ENCODE peak calls at places on chromosomes 6 and 20, in six cellular contexts. One of them, this sample, is unnamed.

GRCh38 chr20:10508060-10508459 is 73.0 kb downstream of the SLX4IP start:
- DNase-seq in H9: no peak
- DNase-seq in trophoblast cell: no peak
- DNase-seq in IMR-90: peak; percentile 19
- DNase-seq in H1: no peak
- DNase-seq in mesenchymal stem cell: peak; percentile 40
- DNase-seq in this sample: no peak

GRCh38 chr6:107491059-107491609 is 1.2 kb downstream of the SOBP start:
- DNase-seq in H9: peak; percentile 64
- DNase-seq in trophoblast cell: no peak
- DNase-seq in IMR-90: peak; percentile 20
- DNase-seq in H1: peak; percentile 79
- DNase-seq in mesenchymal stem cell: peak; percentile 65
- DNase-seq in this sample: peak; percentile 62

GRCh38 chr6:124765314-124765713 is 196.9 kb upstream of the RNF217 start:
- DNase-seq in H9: no peak
- DNase-seq in trophoblast cell: no peak
- DNase-seq in IMR-90: no peak
- DNase-seq in H1: no peak
- DNase-seq in mesenchymal stem cell: no peak
- DNase-seq in this sample: no peak

GRCh38 chr20:36196676-36197075 is 39.6 kb upstream of the AAR2 start:
- DNase-seq in H9: no peak
- DNase-seq in trophoblast cell: no peak
- DNase-seq in IMR-90: no peak
- DNase-seq in H1: no peak
- DNase-seq in mesenchymal stem cell: no peak
- DNase-seq in this sample: no peak

GRCh38 chr20:64133951-64134407 is 26.6 kb upstream of the NPBWR2 start:
- DNase-seq in H9: no peak
- DNase-seq in trophoblast cell: no peak
- DNase-seq in IMR-90: no peak
- DNase-seq in H1: peak; percentile 57
- DNase-seq in mesenchymal stem cell: no peak
- DNase-seq in this sample: no peak

GRCh38 chr6:96157018-96157565 is 141.3 kb downstream of the FUT9 start:
- DNase-seq in H9: no peak
- DNase-seq in trophoblast cell: no peak
- DNase-seq in IMR-90: no peak
- DNase-seq in H1: no peak
- DNase-seq in mesenchymal stem cell: peak; percentile 15
- DNase-seq in this sample: no peak

GRCh38 chr6:114747995-114748625 is 405.3 kb upstream of the HS3ST5 start:
- DNase-seq in H9: no peak
- DNase-seq in trophoblast cell: peak; percentile 1
- DNase-seq in IMR-90: peak; percentile 45
- DNase-seq in H1: no peak
- DNase-seq in mesenchymal stem cell: peak; percentile 61
- DNase-seq in this sample: peak; percentile 14

GRCh38 chr6:154605207-154605877 is 94.9 kb upstream of the CNKSR3 start:
- DNase-seq in H9: no peak
- DNase-seq in trophoblast cell: no peak
- DNase-seq in IMR-90: no peak
- DNase-seq in H1: no peak
- DNase-seq in mesenchymal stem cell: no peak
- DNase-seq in this sample: no peak

GRCh38 chr6:15065603-15066002 is 180.3 kb upstream of the JARID2 start:
- DNase-seq in H9: no peak
- DNase-seq in trophoblast cell: no peak
- DNase-seq in IMR-90: peak; percentile 85
- DNase-seq in H1: no peak
- DNase-seq in mesenchymal stem cell: peak; percentile 76
- DNase-seq in this sample: no peak

GRCh38 chr6:56549014-56549413 is 93.7 kb downstream of the DST start:
- DNase-seq in H9: no peak
- DNase-seq in trophoblast cell: no peak
- DNase-seq in IMR-90: no peak
- DNase-seq in H1: no peak
- DNase-seq in mesenchymal stem cell: no peak
- DNase-seq in this sample: peak; percentile 48

GRCh38 chr6:29723666-29724588 is 693 bp downstream of the HLA-F start:
- DNase-seq in H9: peak; percentile 80
- DNase-seq in trophoblast cell: no peak
- DNase-seq in IMR-90: no peak
- DNase-seq in H1: peak; percentile 83
- DNase-seq in mesenchymal stem cell: no peak
- DNase-seq in this sample: no peak

GRCh38 chr6:145704153-145704781 is 31.1 kb downstream of the EPM2A start:
- DNase-seq in H9: no peak
- DNase-seq in trophoblast cell: no peak
- DNase-seq in IMR-90: peak; percentile 38
- DNase-seq in H1: no peak
- DNase-seq in mesenchymal stem cell: peak; percentile 20
- DNase-seq in this sample: no peak

GRCh38 chr20:32608664-32609015 is 23.5 kb upstream of the NOL4L start:
- DNase-seq in H9: no peak
- DNase-seq in trophoblast cell: no peak
- DNase-seq in IMR-90: no peak
- DNase-seq in H1: no peak
- DNase-seq in mesenchymal stem cell: no peak
- DNase-seq in this sample: no peak

GRCh38 chr20:14700641-14700965 is 363.2 kb upstream of the FLRT3 start:
- DNase-seq in H9: no peak
- DNase-seq in trophoblast cell: no peak
- DNase-seq in IMR-90: no peak
- DNase-seq in H1: no peak
- DNase-seq in mesenchymal stem cell: peak; percentile 20
- DNase-seq in this sample: no peak

GRCh38 chr6:109255946-109256628 is 126.2 kb downstream of the CD164 start:
- DNase-seq in H9: no peak
- DNase-seq in trophoblast cell: no peak
- DNase-seq in IMR-90: no peak
- DNase-seq in H1: no peak
- DNase-seq in mesenchymal stem cell: no peak
- DNase-seq in this sample: no peak

GRCh38 chr6:79984261-79984660 is 20.2 kb upstream of the TTK start:
- DNase-seq in H9: peak; percentile 39
- DNase-seq in trophoblast cell: no peak
- DNase-seq in IMR-90: no peak
- DNase-seq in H1: no peak
- DNase-seq in mesenchymal stem cell: no peak
- DNase-seq in this sample: no peak

GRCh38 chr6:156449128-156449527 is 328.1 kb upstream of the ARID1B start:
- DNase-seq in H9: no peak
- DNase-seq in trophoblast cell: no peak
- DNase-seq in IMR-90: no peak
- DNase-seq in H1: no peak
- DNase-seq in mesenchymal stem cell: no peak
- DNase-seq in this sample: no peak

GRCh38 chr6:136823128-136823660 is 802 bp downstream of the PEX7 start:
- DNase-seq in H9: no peak
- DNase-seq in trophoblast cell: no peak
- DNase-seq in IMR-90: no peak
- DNase-seq in H1: no peak
- DNase-seq in mesenchymal stem cell: no peak
- DNase-seq in this sample: no peak
- H2AK5ac ChIP-seq in H9: no peak overlapping the region
- H2AK5ac ChIP-seq in trophoblast cell: peak overlapping the region; percentile 45
- H2AK5ac ChIP-seq in IMR-90: peak overlapping the region; percentile 83
- H2AK5ac ChIP-seq in H1: peak overlapping the region; percentile 25
- H2AK5ac ChIP-seq in mesenchymal stem cell: peak overlapping the region; percentile 23
- H2AK5ac ChIP-seq in this sample: peak overlapping the region; percentile 98

DNA sequence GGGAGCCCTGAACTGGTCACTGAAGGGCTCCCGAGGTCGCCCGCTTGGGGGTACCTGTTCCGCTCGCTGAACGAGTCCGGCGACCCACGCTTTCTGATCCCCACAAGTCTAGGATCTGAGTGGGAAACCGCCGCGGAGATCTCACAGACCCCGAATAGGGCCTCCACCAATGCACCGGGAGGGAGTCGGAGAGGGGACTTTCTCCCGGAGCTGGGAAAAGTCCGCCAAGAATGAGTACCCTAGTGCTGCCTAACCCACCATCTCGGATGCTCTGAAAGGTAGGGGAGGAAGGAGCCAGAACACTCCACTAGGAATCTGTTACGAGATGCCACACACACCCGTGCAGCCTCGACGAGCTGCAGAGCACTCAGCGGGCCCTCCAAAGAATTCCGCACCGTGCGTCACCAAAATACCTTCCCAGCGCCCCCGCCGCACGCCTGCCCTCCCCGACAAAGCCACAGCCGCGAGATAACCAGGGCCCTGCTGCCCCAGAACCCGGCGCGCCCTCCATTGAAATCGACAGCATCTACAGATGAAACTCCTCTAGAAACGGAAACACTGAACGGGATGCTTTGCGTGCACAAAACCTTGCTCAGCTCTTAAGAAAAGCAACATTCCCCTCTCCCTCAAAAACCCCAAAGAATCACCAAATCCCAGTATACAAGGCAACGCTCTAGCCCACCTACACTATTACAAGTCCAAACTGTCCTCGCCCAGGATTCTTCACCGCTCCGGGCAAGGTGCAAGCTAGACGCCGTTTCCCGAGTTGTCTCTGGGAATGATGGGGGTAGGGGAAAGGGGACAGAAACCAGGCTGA is 686 bp downstream of the COL12A1 start:
- DNase-seq in H9: peak; percentile 41
- DNase-seq in trophoblast cell: peak; percentile 40
- DNase-seq in IMR-90: peak; percentile 82
- DNase-seq in H1: peak; percentile 74
- DNase-seq in mesenchymal stem cell: peak; percentile 80
- DNase-seq in this sample: peak; percentile 38
- H2BK120ac ChIP-seq in H9: no peak overlapping the region
- H2BK120ac ChIP-seq in trophoblast cell: peak overlapping the region; percentile 60
- H2BK120ac ChIP-seq in IMR-90: peak overlapping the region; percentile 93
- H2BK120ac ChIP-seq in H1: no peak overlapping the region
- H2BK120ac ChIP-seq in mesenchymal stem cell: peak overlapping the region; percentile 75
- H2BK120ac ChIP-seq in this sample: no peak overlapping the region

GRCh38 chr6:163662604-163663225 is 248.2 kb downstream of the QKI start:
- DNase-seq in H9: no peak
- DNase-seq in trophoblast cell: peak; percentile 54
- DNase-seq in IMR-90: no peak
- DNase-seq in H1: no peak
- DNase-seq in mesenchymal stem cell: no peak
- DNase-seq in this sample: no peak

GRCh38 chr6:163665464-163665863 is 250.9 kb downstream of the QKI start:
- DNase-seq in H9: no peak
- DNase-seq in trophoblast cell: no peak
- DNase-seq in IMR-90: no peak
- DNase-seq in H1: no peak
- DNase-seq in mesenchymal stem cell: no peak
- DNase-seq in this sample: no peak

GRCh38 chr6:163659807-163660206 is 245.3 kb downstream of the QKI start:
- DNase-seq in H9: no peak
- DNase-seq in trophoblast cell: no peak
- DNase-seq in IMR-90: no peak
- DNase-seq in H1: peak; percentile 3
- DNase-seq in mesenchymal stem cell: no peak
- DNase-seq in this sample: no peak

GRCh38 chr6:163663575-163663974 is 249.1 kb downstream of the QKI start:
- DNase-seq in H9: no peak
- DNase-seq in trophoblast cell: no peak
- DNase-seq in IMR-90: no peak
- DNase-seq in H1: no peak
- DNase-seq in mesenchymal stem cell: no peak
- DNase-seq in this sample: no peak

GRCh38 chr6:163661271-163661671 is 246.8 kb downstream of the QKI start:
- DNase-seq in H9: no peak
- DNase-seq in trophoblast cell: peak; percentile 27
- DNase-seq in IMR-90: no peak
- DNase-seq in H1: no peak
- DNase-seq in mesenchymal stem cell: no peak
- DNase-seq in this sample: no peak
- H3K14ac ChIP-seq in H9: peak overlapping the region; percentile 37
- H3K14ac ChIP-seq in trophoblast cell: no peak overlapping the region
- H3K14ac ChIP-seq in IMR-90: no peak overlapping the region
- H3K14ac ChIP-seq in H1: no peak overlapping the region
- H3K14ac ChIP-seq in mesenchymal stem cell: no peak overlapping the region
- H3K14ac ChIP-seq in this sample: no peak overlapping the region

GRCh38 chr20:57432480-57432873 is 41.3 kb downstream of the RBM38 start:
- DNase-seq in H9: no peak
- DNase-seq in trophoblast cell: no peak
- DNase-seq in IMR-90: no peak
- DNase-seq in H1: no peak
- DNase-seq in mesenchymal stem cell: no peak
- DNase-seq in this sample: no peak
- H2AK5ac ChIP-seq in H9: no peak overlapping the region
- H2AK5ac ChIP-seq in trophoblast cell: no peak overlapping the region
- H2AK5ac ChIP-seq in IMR-90: no peak overlapping the region
- H2AK5ac ChIP-seq in H1: no peak overlapping the region
- H2AK5ac ChIP-seq in mesenchymal stem cell: no peak overlapping the region
- H2AK5ac ChIP-seq in this sample: no peak overlapping the region

GRCh38 chr6:43021270-43022047 is at the start of gene RRP36:
- DNase-seq in H9: peak; percentile 82
- DNase-seq in trophoblast cell: peak; percentile 81
- DNase-seq in IMR-90: peak; percentile 58
- DNase-seq in H1: peak; percentile 84
- DNase-seq in mesenchymal stem cell: peak; percentile 83
- DNase-seq in this sample: peak; percentile 61
- H2BK120ac ChIP-seq in H9: no peak within 1 kb of the TSS
- H2BK120ac ChIP-seq in trophoblast cell: peak within 1 kb of the TSS; percentile 82
- H2BK120ac ChIP-seq in IMR-90: peak within 1 kb of the TSS; percentile 74
- H2BK120ac ChIP-seq in H1: peak within 1 kb of the TSS; percentile 83
- H2BK120ac ChIP-seq in mesenchymal stem cell: peak within 1 kb of the TSS; percentile 87
- H2BK120ac ChIP-seq in this sample: peak within 1 kb of the TSS; percentile 69